ENCODE peak calls at places on chromosome 1, in seven cellular contexts. D is fibroblast of lung, M is cardiac muscle cell, W is GM12865, S is Peyer's patch, B is MM.1S, R is pancreas. U is an unnamed sample.

GRCh38 chr1:87950369-87950768 is 621.7 kb downstream of the LMO4 start:
- DNase-seq in S (no peak), W (no peak), M (no peak), B (no peak), R (no peak), D (no peak), U (no peak)

GRCh38 chr1:28580706-28581530 is 11.1 kb upstream of the RAB42 start:
- DNase-seq in M (peak; percentile 38), D (peak; percentile 36), B (peak; percentile 64), S (peak; percentile 79), R (no peak), W (peak; percentile 79), U (peak; percentile 34)

GRCh38 chr1:174643206-174643605 is 195.4 kb downstream of the GPR52 start:
- DNase-seq in M (no peak), S (no peak), D (no peak), B (no peak), W (no peak), R (no peak), U (no peak)

GRCh38 chr1:26336477-26337205 is 17.3 kb downstream of the CRYBG2 start:
- DNase-seq in W (peak; percentile 77), M (peak; percentile 42), D (no peak), B (peak; percentile 92), R (peak; percentile 92), S (peak; percentile 98), U (peak; percentile 21)

GRCh38 chr1:211901945-211902344 is 71.4 kb upstream of the LPGAT1 start:
- DNase-seq in B (no peak), D (no peak), M (no peak), W (no peak), R (no peak), S (no peak), U (no peak)

GRCh38 chr1:6614953-6615785 is 1.6 kb downstream of the PHF13 start:
- DNase-seq in W (no peak), S (no peak), B (no peak), M (no peak), D (no peak), R (no peak), U (no peak)

GRCh38 chr1:234617986-234618725 is 8.2 kb upstream of the IRF2BP2 start:
- DNase-seq in W (no peak), M (peak; percentile 80), B (no peak), R (no peak), S (no peak), D (peak; percentile 93), U (peak; percentile 85)

GRCh38 chr1:224929335-224930237 is at the start of gene DNAH14:
- DNase-seq in S (peak; percentile 65), R (peak; percentile 92), B (peak; percentile 68), M (peak; percentile 88), W (peak; percentile 77), D (peak; percentile 90), U (peak; percentile 67)

DNA sequence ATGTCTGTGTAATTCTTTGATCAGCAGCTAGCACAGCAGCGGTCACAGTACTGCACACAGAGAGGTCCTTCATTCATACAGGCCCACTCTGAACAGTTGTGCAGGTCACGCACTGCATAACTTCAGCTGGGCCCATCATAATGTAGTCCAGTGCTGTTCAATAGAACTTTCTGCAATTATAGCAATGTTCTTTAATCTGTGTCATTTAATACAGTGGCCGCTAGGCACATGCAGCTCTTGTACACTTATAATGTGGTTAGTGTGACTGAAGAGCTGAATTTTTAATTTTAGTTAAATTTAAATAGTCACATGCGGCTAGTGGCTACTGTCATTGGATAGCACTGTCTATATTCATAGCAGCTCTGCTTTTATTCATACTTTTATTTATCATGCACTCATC is 48.7 kb upstream of the NFASC start:
- DNase-seq in R (no peak), B (no peak), S (no peak), W (no peak), M (no peak), D (no peak), U (no peak)
- TF ChIP-seq CTCF in R (no peak), B (no peak), S (no peak), W (no peak), M (no peak), D (no peak), U (no peak)

GRCh38 chr1:10497109-10497508 is 22.4 kb downstream of the PEX14 start:
- DNase-seq in B (no peak), W (no peak), R (no peak), D (no peak), M (no peak), S (no peak), U (no peak)

GRCh38 chr1:10495942-10496341 is 21.2 kb downstream of the PEX14 start:
- DNase-seq in W (peak; percentile 31), D (no peak), B (no peak), S (no peak), R (no peak), M (no peak), U (no peak)

GRCh38 chr1:10495475-10495817 is 20.7 kb downstream of the PEX14 start:
- DNase-seq in D (no peak), R (no peak), W (no peak), B (no peak), M (no peak), S (no peak), U (no peak)

GRCh38 chr1:10494418-10494753 is 19.6 kb downstream of the PEX14 start:
- DNase-seq in M (no peak), R (no peak), B (no peak), W (no peak), S (no peak), D (no peak), U (no peak)

GRCh38 chr1:10494754-10495474 is 20.2 kb downstream of the PEX14 start:
- DNase-seq in D (peak; percentile 53), S (peak; percentile 88), M (peak; percentile 69), B (peak; percentile 93), W (peak; percentile 93), R (peak; percentile 77), U (peak; percentile 71)
- H3K4me3 ChIP-seq in D (peak overlapping the region; percentile 44), S (peak overlapping the region; percentile 9), M (no peak overlapping the region), B (peak overlapping the region; percentile 54), W (peak overlapping the region; percentile 35), R (peak overlapping the region; percentile 30), U (peak overlapping the region; percentile 24)

GRCh38 chr1:47944561-47944960 is 52.6 kb downstream of the TRABD2B start:
- DNase-seq in S (no peak), B (no peak), R (no peak), M (peak; percentile 81), D (no peak), W (no peak), U (no peak)

GRCh38 chr1:47951545-47952235 is 45.5 kb downstream of the TRABD2B start:
- DNase-seq in R (no peak), W (no peak), S (no peak), M (no peak), D (no peak), B (no peak), U (no peak)

GRCh38 chr1:47951026-47951425 is 46.2 kb downstream of the TRABD2B start:
- DNase-seq in D (no peak), M (no peak), S (no peak), B (no peak), R (no peak), W (no peak), U (no peak)

GRCh38 chr1:47950481-47950880 is 46.7 kb downstream of the TRABD2B start:
- DNase-seq in D (no peak), M (no peak), R (no peak), W (no peak), S (no peak), B (no peak), U (no peak)

GRCh38 chr1:47948126-47948525 is 49.1 kb downstream of the TRABD2B start:
- DNase-seq in B (no peak), R (peak; percentile 65), M (peak; percentile 36), D (no peak), S (no peak), W (no peak), U (no peak)
- TF ChIP-seq CTCF in B (no peak), R (no peak), M (peak; percentile 36), D (no peak), S (no peak), W (no peak), U (peak; percentile 28)

GRCh38 chr1:206563367-206563953 is 48.8 kb downstream of the EIF2D start:
- DNase-seq in S (no peak), M (no peak), W (no peak), D (peak; percentile 15), B (peak; percentile 89), R (no peak), U (no peak)
- H3K4me3 ChIP-seq in S (no peak overlapping the region), M (no peak overlapping the region), W (peak overlapping the region; percentile 2), D (no peak overlapping the region), B (peak overlapping the region; percentile 49), R (no peak overlapping the region), U (no peak overlapping the region)

DNA sequence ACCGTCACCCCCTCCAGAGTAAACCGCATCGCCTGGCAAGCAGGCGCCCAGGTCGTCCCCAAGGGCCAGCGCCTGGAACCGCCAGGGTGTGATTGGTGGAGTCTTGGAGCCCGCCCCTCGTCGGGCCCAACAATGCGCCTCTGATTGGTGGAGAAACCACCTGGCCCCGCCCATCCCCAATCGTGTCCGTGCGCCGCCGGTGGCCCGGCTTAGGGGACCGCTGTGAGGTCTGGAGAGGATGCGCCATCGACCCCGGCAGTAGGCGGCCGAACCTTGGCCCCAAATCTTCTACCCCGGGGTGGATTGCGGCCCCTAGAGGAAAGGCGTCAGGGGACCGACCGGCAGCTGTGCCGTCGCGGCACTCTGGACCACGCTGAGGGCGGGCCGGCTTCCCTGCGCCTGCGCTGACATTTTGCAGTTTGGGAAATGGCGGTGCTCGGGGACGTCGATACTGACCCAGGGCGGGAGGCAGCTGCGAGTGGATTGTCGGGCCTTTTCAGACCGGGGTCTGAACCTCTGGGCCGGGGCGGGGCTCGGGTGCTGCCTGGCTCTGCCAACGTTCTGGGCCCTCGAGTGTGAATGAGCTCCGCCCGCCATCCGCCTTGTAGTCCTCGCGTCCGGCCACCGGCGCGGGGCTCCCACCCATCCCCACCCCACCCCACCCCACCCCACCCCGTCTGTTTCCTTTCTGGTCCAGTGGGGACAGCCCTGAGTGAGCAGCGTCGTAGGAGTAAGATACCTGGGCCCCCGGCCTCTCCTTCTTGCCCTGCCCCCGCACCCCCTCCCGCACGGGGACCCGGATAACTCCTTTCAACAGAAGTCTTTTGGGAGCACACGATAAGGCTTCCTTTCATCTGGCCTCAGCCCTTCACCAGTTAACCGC is 34.2 kb downstream of the SLC2A1 start:
- DNase-seq in D (peak; percentile 81), M (peak; percentile 86), B (peak; percentile 91), S (peak; percentile 98), W (peak; percentile 96), R (peak; percentile 92), U (peak; percentile 85)
- TF ChIP-seq CTCF in D (no peak), M (no peak), B (no peak), S (no peak), W (peak; percentile 16), R (no peak), U (peak; percentile 17)

GRCh38 chr1:155206891-155207577 is 663 bp downstream of the THBS3 start:
- DNase-seq in S (peak; percentile 96), R (peak; percentile 81), B (peak; percentile 91), D (peak; percentile 72), M (peak; percentile 84), W (peak; percentile 91), U (peak; percentile 82)
- H3K4me3 ChIP-seq in S (no peak overlapping the region), R (peak overlapping the region; percentile 17), B (no peak overlapping the region), D (peak overlapping the region; percentile 90), M (no peak overlapping the region), W (no peak overlapping the region), U (peak overlapping the region; percentile 93)